ENCODE peak calls at places on chromosomes 1 and 21, in four cellular contexts. P is kidney; C is T-helper 9 cell; U is stimulated activated CD4-positive, alpha-beta T cell treated with anti-CD3 and anti-CD28 coated beads, Interleukin-2, amount 100 ng/mL, for 24 hours. W is an unnamed sample.

GRCh38 chr1:170530972-170531757 is 801 bp upstream of the GORAB start:
- DNase-seq in U (peak; percentile 20), P (peak; percentile 71), C (no peak), W (no peak)

GRCh38 chr1:63701187-63701586 is 72.6 kb upstream of the ROR1 start:
- DNase-seq in C (no peak), P (no peak), U (no peak), W (no peak)

GRCh38 chr21:16196521-16197208 is 466.9 kb downstream of the USP25 start:
- DNase-seq in C (no peak), P (no peak), U (no peak), W (no peak)

GRCh38 chr1:86913399-86913895 is 479 bp downstream of the SELENOF start:
- DNase-seq in C (peak; percentile 21), U (peak; percentile 30), P (no peak), W (peak; percentile 24)

GRCh38 chr21:26572668-26573381 is at the start of gene CYYR1:
- DNase-seq in U (no peak), P (peak; percentile 64), C (no peak), W (no peak)

GRCh38 chr1:55789466-55789865 is 574.3 kb upstream of the USP24 start:
- DNase-seq in P (no peak), U (no peak), C (no peak), W (no peak)

GRCh38 chr1:171139890-171140289 is 45.2 kb upstream of the FMO2 start:
- DNase-seq in C (no peak), U (no peak), P (no peak), W (no peak)

GRCh38 chr1:32992489-32993214 is 28.0 kb upstream of the RNF19B start:
- DNase-seq in U (peak; percentile 69), C (peak; percentile 27), P (peak; percentile 93), W (peak; percentile 34)

GRCh38 chr1:68051475-68051874 is 1.0 kb upstream of the DIRAS3 start:
- DNase-seq in P (peak; percentile 68), C (no peak), U (no peak), W (no peak)

GRCh38 chr1:30265127-30266070 is 458.0 kb downstream of the MATN1 start:
- DNase-seq in U (no peak), C (no peak), P (peak; percentile 65), W (no peak)

GRCh38 chr21:40678681-40679284 is 168.2 kb downstream of the DSCAM start:
- DNase-seq in P (no peak), U (no peak), C (no peak), W (no peak)

GRCh38 chr1:17544951-17545350 is 5.5 kb downstream of the ARHGEF10L start:
- DNase-seq in C (no peak), U (no peak), P (no peak), W (no peak)

GRCh38 chr1:959730-960039 is 629 bp upstream of the NOC2L start:
- DNase-seq in P (no peak), U (no peak), C (no peak), W (no peak)

GRCh38 chr1:197486948-197487347 is 218.9 kb downstream of the CRB1 start:
- DNase-seq in C (no peak), P (no peak), U (no peak), W (no peak)

GRCh38 chr21:32411366-32412161 is 942 bp upstream of the EVA1C start:
- DNase-seq in C (peak; percentile 44), P (peak; percentile 97), U (peak; percentile 79), W (peak; percentile 55)

GRCh38 chr1:215888159-215888558 is 321.1 kb downstream of the KCTD3 start:
- DNase-seq in C (no peak), P (no peak), U (no peak), W (no peak)

GRCh38 chr1:199044191-199044590 is 405.4 kb downstream of the PTPRC start:
- DNase-seq in U (no peak), P (no peak), C (no peak), W (no peak)

GRCh38 chr1:147567594-147568381 is 26.5 kb downstream of the BCL9 start:
- DNase-seq in C (no peak), P (no peak), U (no peak), W (no peak)

GRCh38 chr1:26529655-26530539 is at the start of gene RPS6KA1:
- DNase-seq in U (peak; percentile 72), C (peak; percentile 59), P (peak; percentile 83), W (peak; percentile 37)

GRCh38 chr21:43609501-43610340 is 49.6 kb downstream of the HSF2BP start:
- DNase-seq in C (no peak), P (peak; percentile 80), U (no peak), W (no peak)

W was measured in effector memory CD8-positive, alpha-beta T cell.